ENCODE peak calls at places on chromosomes 16 and 17, in six cellular contexts. S, M, V, O, W and Z are unnamed samples.

GRCh38 chr17:78674156-78674555 is 97.0 kb upstream of the DNAH17 start:
- ATAC-seq in M (no peak), O (no peak), V (no peak), S (no peak), W (no peak), Z (no peak)

GRCh38 chr17:73944366-73944765 is 259.1 kb upstream of the RPL38 start:
- ATAC-seq in V (no peak), W (no peak), M (no peak), S (no peak), O (no peak), Z (no peak)

GRCh38 chr17:491086-492014 is 138.7 kb upstream of the RPH3AL start:
- ATAC-seq in S (peak), W (no peak), M (peak), O (peak), V (peak), Z (peak)

GRCh38 chr16:49112754-49113153 is 168.9 kb downstream of the CBLN1 start:
- ATAC-seq in W (no peak), O (no peak), S (peak), V (peak), M (peak), Z (no peak)

GRCh38 chr16:84868829-84869457 is 49.2 kb downstream of the CRISPLD2 start:
- ATAC-seq in W (no peak), O (no peak), V (no peak), S (peak), M (no peak), Z (no peak)

GRCh38 chr17:76189741-76190140 is 48.7 kb upstream of the FOXJ1 start:
- ATAC-seq in V (no peak), S (no peak), O (no peak), W (no peak), M (no peak), Z (no peak)

GRCh38 chr17:28777178-28777577 is 33.4 kb downstream of the TRAF4 start:
- ATAC-seq in W (no peak), M (no peak), O (no peak), V (no peak), S (no peak), Z (no peak)

GRCh38 chr16:30728904-30729672 is 19.1 kb upstream of the PHKG2 start:
- ATAC-seq in O (no peak), M (no peak), V (no peak), W (no peak), S (peak), Z (no peak)

GRCh38 chr17:42979511-42980273 is at the start of gene PTGES3L:
- ATAC-seq in S (peak), W (peak), M (peak), O (peak), V (peak), Z (peak)

GRCh38 chr17:47077576-47077975 is 98.5 kb upstream of the RPRML start:
- ATAC-seq in O (no peak), W (no peak), M (no peak), S (no peak), V (no peak), Z (no peak)

GRCh38 chr17:58556833-58557250 is 42.4 kb upstream of the MTMR4 start:
- ATAC-seq in S (no peak), W (no peak), O (peak), V (no peak), M (no peak), Z (no peak)

GRCh38 chr17:68184816-68185436 is 62.9 kb upstream of the AMZ2 start:
- ATAC-seq in V (no peak), O (peak), M (no peak), S (no peak), W (peak), Z (peak)

GRCh38 chr16:68324780-68325357 is 14.1 kb downstream of the PRMT7 start:
- ATAC-seq in S (no peak), M (no peak), V (no peak), W (no peak), O (no peak), Z (no peak)